ENCODE peak calls at places on chromosomes 6 and 20, in four cellular contexts. J, H, V and Z are unnamed samples.
A peak's percentile ranks its signal among the peaks of the same experiment; 100 is the strongest.

GRCh38 chr6:15520616-15521203 is 142.1 kb downstream of the DTNBP1 start:
- DNase-seq in J (no peak), H (no peak), V (no peak), Z (no peak)

GRCh38 chr6:142301421-142302391 is at the start of gene ADGRG6:
- DNase-seq in J (peak; percentile 29), H (peak; percentile 51), V (peak; percentile 79), Z (no peak)

GRCh38 chr20:57594092-57594911 is 25.9 kb downstream of the ZBP1 start:
- DNase-seq in J (peak; percentile 58), H (peak; percentile 34), V (peak; percentile 41), Z (no peak)

GRCh38 chr6:162621246-162621645 is 106.3 kb downstream of the PRKN start:
- DNase-seq in J (no peak), H (peak; percentile 4), V (peak; percentile 73), Z (no peak)

GRCh38 chr20:53623454-53624206 is 30.0 kb upstream of the ZNF217 start:
- DNase-seq in J (no peak), H (peak; percentile 23), V (peak; percentile 91), Z (no peak)

GRCh38 chr6:149200282-149200936 is 117.1 kb upstream of the TAB2 start:
- DNase-seq in J (no peak), H (no peak), V (no peak), Z (no peak)

GRCh38 chr20:49765846-49766541 is 46.6 kb upstream of the SLC9A8 start:
- DNase-seq in J (no peak), H (no peak), V (no peak), Z (no peak)

GRCh38 chr6:125812394-125813231 is 21.9 kb downstream of the NCOA7 start:
- DNase-seq in J (no peak), H (no peak), V (peak; percentile 91), Z (no peak)

GRCh38 chr6:3882865-3883264 is 33.7 kb downstream of the FAM50B start:
- DNase-seq in J (no peak), H (no peak), V (no peak), Z (no peak)

GRCh38 chr6:2818593-2818992 is 23.1 kb downstream of the SERPINB1 start:
- DNase-seq in J (no peak), H (no peak), V (peak; percentile 19), Z (no peak)

GRCh38 chr6:109008537-109008950 is 86.1 kb downstream of the SESN1 start:
- DNase-seq in J (no peak), H (no peak), V (no peak), Z (no peak)